ENCODE peak calls at places on chromosome 1, in five cellular contexts. T is GM20000, O is upper lobe of right lung, F is epithelial cell of esophagus, X is endothelial cell. D is an unnamed sample.

GRCh38 chr1:162021124-162021523 is 2.5 kb downstream of the OLFML2B start:
- DNase-seq in O (no peak), T (no peak), F (no peak), X (no peak), D (no peak)

GRCh38 chr1:40303051-40303771 is 13.9 kb downstream of the COL9A2 start:
- DNase-seq in T (no peak), X (no peak), F (peak), O (no peak), D (no peak)

GRCh38 chr1:158654570-158654969 is 31.9 kb downstream of the SPTA1 start:
- DNase-seq in T (no peak), F (no peak), X (peak), O (no peak), D (no peak)

GRCh38 chr1:19361231-19362147 is 49.4 kb downstream of the SLC66A1 start:
- DNase-seq in X (no peak), T (no peak), F (peak), O (no peak), D (no peak)

GRCh38 chr1:39960461-39960958 is 5.6 kb downstream of the MFSD2A start:
- DNase-seq in F (peak), O (peak), T (peak), X (no peak), D (no peak)

GRCh38 chr1:160346953-160347352 is 3.8 kb downstream of the NCSTN start:
- DNase-seq in T (peak), F (no peak), O (no peak), X (no peak), D (no peak)

GRCh38 chr1:95496792-95497191 is 262.8 kb downstream of the RWDD3 start:
- DNase-seq in T (no peak), O (no peak), F (peak), X (no peak), D (no peak)

GRCh38 chr1:205486258-205486657 is 18.2 kb upstream of the CDK18 start:
- DNase-seq in X (no peak), O (no peak), F (no peak), T (no peak), D (no peak)

GRCh38 chr1:161019767-161020572 is 982 bp downstream of the F11R start:
- DNase-seq in T (no peak), X (peak), F (peak), O (peak), D (no peak)

GRCh38 chr1:89065077-89065868 is at the start of gene GBP1:
- DNase-seq in X (no peak), T (peak), O (no peak), F (peak), D (no peak)

GRCh38 chr1:11838349-11839272 is 9.0 kb downstream of the NPPA start:
- DNase-seq in T (peak), F (peak), X (peak), O (peak), D (peak)

GRCh38 chr1:207748737-207749528 is 2.9 kb upstream of the CD46 start:
- DNase-seq in T (no peak), F (peak), O (no peak), X (no peak), D (no peak)

GRCh38 chr1:221839794-221840395 is 98.0 kb upstream of the DUSP10 start:
- DNase-seq in F (peak), X (no peak), T (peak), O (no peak), D (no peak)

GRCh38 chr1:1873186-1873585 is 17.7 kb downstream of the GNB1 start:
- DNase-seq in F (no peak), T (no peak), X (no peak), O (peak), D (no peak)

GRCh38 chr1:85240174-85240601 is 19.3 kb downstream of the C1orf52 start:
- DNase-seq in F (peak), X (no peak), O (no peak), T (peak), D (no peak)

GRCh38 chr1:109369167-109369746 is 28.5 kb downstream of the SORT1 start:
- DNase-seq in X (no peak), T (no peak), O (no peak), F (no peak), D (no peak)

GRCh38 chr1:93798301-93798700 is 80.7 kb downstream of the DNTTIP2 start:
- DNase-seq in T (no peak), X (no peak), F (no peak), O (no peak), D (no peak)

GRCh38 chr1:53593758-53594380 is 134.7 kb downstream of the DMRTB1 start:
- DNase-seq in T (no peak), O (peak), F (peak), X (peak), D (peak)

GRCh38 chr1:203371288-203371687 is 20.4 kb upstream of the FMOD start:
- DNase-seq in O (no peak), X (no peak), F (no peak), T (no peak), D (no peak)

GRCh38 chr1:23779826-23780371 is 1.7 kb downstream of the PITHD1 start:
- DNase-seq in O (no peak), T (no peak), F (peak), X (no peak), D (no peak)

GRCh38 chr1:108084866-108085477 is 115.2 kb downstream of the SLC25A24 start:
- DNase-seq in F (no peak), O (no peak), X (no peak), T (no peak), D (no peak)

GRCh38 chr1:169086603-169087455 is 19.7 kb upstream of the ATP1B1 start:
- DNase-seq in F (no peak), X (no peak), T (no peak), O (no peak), D (no peak)

GRCh38 chr1:43554444-43554992 is 23.8 kb downstream of the PTPRF start:
- DNase-seq in T (peak), X (peak), O (no peak), F (peak), D (no peak)

GRCh38 chr1:203592156-203592555 is 34.5 kb upstream of the ATP2B4 start:
- DNase-seq in O (no peak), T (no peak), X (no peak), F (no peak), D (peak)

GRCh38 chr1:42973304-42973703 is 14.6 kb upstream of the SLC2A1 start:
- DNase-seq in T (no peak), X (no peak), O (no peak), F (no peak), D (no peak)

GRCh38 chr1:207335695-207336363 is 14.4 kb downstream of the CD55 start:
- DNase-seq in O (no peak), T (peak), X (no peak), F (peak), D (no peak)

GRCh38 chr1:203462878-203463277 is 12.7 kb upstream of the PRELP start:
- DNase-seq in X (no peak), O (peak), F (peak), T (no peak), D (no peak)

GRCh38 chr1:49190138-49190537 is 413.4 kb upstream of the BEND5 start:
- DNase-seq in T (no peak), F (no peak), O (no peak), X (no peak), D (no peak)

GRCh38 chr1:109425391-109425790 is 857 bp downstream of the PSMA5 start:
- DNase-seq in O (no peak), X (no peak), F (peak), T (peak), D (no peak)

GRCh38 chr1:1361982-1362423 is 3.6 kb upstream of the MXRA8 start:
- DNase-seq in T (no peak), F (no peak), X (no peak), O (no peak), D (peak)

GRCh38 chr1:193494368-193494767 is 308.0 kb upstream of the B3GALT2 start:
- DNase-seq in X (no peak), O (no peak), T (no peak), F (no peak), D (no peak)

GRCh38 chr1:208410409-208410808 is 166.2 kb upstream of the PLXNA2 start:
- DNase-seq in X (no peak), F (no peak), O (no peak), T (no peak), D (no peak)

GRCh38 chr1:55402676-55403464 is 187.7 kb upstream of the USP24 start:
- DNase-seq in X (no peak), F (peak), O (no peak), T (no peak), D (no peak)

GRCh38 chr1:47660622-47661021 is 222.8 kb downstream of the FOXD2 start:
- DNase-seq in O (no peak), T (no peak), X (no peak), F (no peak), D (no peak)

GRCh38 chr1:79588719-79589118 is 582.2 kb upstream of the ADGRL4 start:
- DNase-seq in O (no peak), T (no peak), F (no peak), X (no peak), D (no peak)

GRCh38 chr1:9350960-9351359 is 58.3 kb downstream of the SPSB1 start:
- DNase-seq in O (no peak), X (no peak), F (no peak), T (no peak), D (no peak)

GRCh38 chr1:9351654-9352271 is 59.1 kb downstream of the SPSB1 start:
- DNase-seq in F (no peak), O (no peak), X (no peak), T (no peak), D (no peak)

GRCh38 chr1:9350011-9350907 is 57.6 kb downstream of the SPSB1 start:
- DNase-seq in T (no peak), X (no peak), F (no peak), O (no peak), D (peak)

GRCh38 chr1:9355503-9355902 is 62.8 kb downstream of the SPSB1 start:
- DNase-seq in T (no peak), F (no peak), O (no peak), X (no peak), D (no peak)

GRCh38 chr1:9352364-9353140 is 59.9 kb downstream of the SPSB1 start:
- DNase-seq in T (no peak), F (no peak), O (no peak), X (peak), D (peak)
- TF ChIP-seq CTCF in T (no peak), F (no peak), O (no peak), X (no peak), D (no peak)

GRCh38 chr1:234139966-234140365 is 233.3 kb upstream of the COA6 start:
- DNase-seq in X (no peak), O (no peak), T (no peak), F (peak), D (no peak)

GRCh38 chr1:234136073-234136472 is 231.6 kb downstream of the SLC35F3 start:
- DNase-seq in X (no peak), T (no peak), O (no peak), F (no peak), D (no peak)

GRCh38 chr1:234143681-234144080 is 229.6 kb upstream of the COA6 start:
- DNase-seq in O (no peak), F (no peak), T (no peak), X (no peak), D (no peak)

GRCh38 chr1:234141006-234141405 is 232.2 kb upstream of the COA6 start:
- DNase-seq in T (no peak), F (no peak), X (no peak), O (no peak), D (no peak)

DNA sequence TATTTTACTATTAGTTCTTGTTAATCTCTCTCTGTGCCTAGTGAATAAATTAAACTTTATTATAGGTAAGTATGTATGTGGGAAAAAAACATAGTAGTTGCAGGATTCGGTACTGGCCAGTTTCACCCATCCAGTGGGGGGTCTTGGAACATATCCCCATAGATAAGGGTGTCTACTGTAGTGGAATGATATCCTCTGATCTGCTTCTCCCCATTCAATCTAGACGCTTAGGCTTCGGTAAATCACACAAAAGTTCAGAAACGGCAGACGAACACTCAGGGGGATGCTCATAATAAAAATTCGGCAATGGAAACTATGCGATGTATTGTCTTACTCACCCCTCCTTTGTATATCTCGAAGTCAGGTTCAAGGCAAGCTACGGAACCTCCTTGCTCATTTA is 232.9 kb upstream of the COA6 start:
- DNase-seq in T (no peak), O (no peak), X (no peak), F (no peak), D (no peak)
- TF ChIP-seq CTCF in T (no peak), O (no peak), X (no peak), F (no peak), D (no peak)

GRCh38 chr1:27405074-27405473 is 12.7 kb downstream of the GPR3 start:
- DNase-seq in O (no peak), X (no peak), T (no peak), F (no peak), D (peak)

GRCh38 chr1:27403931-27404330 is 11.5 kb downstream of the GPR3 start:
- DNase-seq in T (no peak), X (no peak), O (no peak), F (no peak), D (no peak)

GRCh38 chr1:27400963-27401341 is 8.5 kb downstream of the GPR3 start:
- DNase-seq in O (no peak), X (no peak), F (no peak), T (no peak), D (no peak)

GRCh38 chr1:27402349-27402754 is 9.9 kb downstream of the GPR3 start:
- DNase-seq in O (peak), X (peak), F (peak), T (no peak), D (no peak)

DNA sequence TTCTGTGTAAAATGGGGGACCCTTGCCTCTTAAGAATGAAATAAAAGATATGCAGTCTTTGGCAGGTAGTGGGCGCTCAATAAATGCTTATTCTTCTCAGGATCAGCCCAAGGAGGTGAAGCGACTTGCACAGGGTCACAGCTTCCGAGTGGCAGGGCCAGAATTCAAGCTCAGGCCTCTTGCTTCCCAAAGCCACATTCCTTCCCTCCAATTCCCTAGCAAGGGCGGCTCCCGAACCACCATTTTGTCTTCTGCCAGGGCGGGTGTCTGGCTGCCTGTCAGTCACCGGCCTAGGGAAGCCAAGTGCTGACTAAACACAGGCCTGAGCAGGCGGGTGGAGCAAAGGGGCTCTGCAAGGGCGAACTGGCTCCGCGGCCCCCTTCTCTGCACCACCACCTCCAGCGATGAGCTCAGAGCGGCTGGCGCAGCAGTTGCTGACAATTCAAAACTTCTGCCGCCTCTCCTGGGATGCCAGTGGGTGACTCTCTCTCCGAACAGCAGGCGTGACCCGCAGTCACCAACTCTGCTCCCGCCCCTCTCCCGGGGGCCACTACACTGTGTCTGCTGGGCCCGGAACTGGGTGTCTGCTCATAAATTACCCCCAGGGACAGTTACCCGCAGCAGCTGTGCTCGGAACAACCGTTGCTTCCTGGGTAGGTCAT is 10.8 kb downstream of the GPR3 start:
- DNase-seq in O (peak), T (peak), X (no peak), F (peak), D (no peak)
- TF ChIP-seq CTCF in O (no peak), T (peak), X (no peak), F (peak), D (no peak)

GRCh38 chr1:50369830-50370229 is 53.4 kb downstream of the DMRTA2 start:
- DNase-seq in F (peak), X (peak), O (no peak), T (no peak), D (no peak)
- TF ChIP-seq CTCF in F (peak), X (peak), O (no peak), T (no peak), D (no peak)

DNA sequence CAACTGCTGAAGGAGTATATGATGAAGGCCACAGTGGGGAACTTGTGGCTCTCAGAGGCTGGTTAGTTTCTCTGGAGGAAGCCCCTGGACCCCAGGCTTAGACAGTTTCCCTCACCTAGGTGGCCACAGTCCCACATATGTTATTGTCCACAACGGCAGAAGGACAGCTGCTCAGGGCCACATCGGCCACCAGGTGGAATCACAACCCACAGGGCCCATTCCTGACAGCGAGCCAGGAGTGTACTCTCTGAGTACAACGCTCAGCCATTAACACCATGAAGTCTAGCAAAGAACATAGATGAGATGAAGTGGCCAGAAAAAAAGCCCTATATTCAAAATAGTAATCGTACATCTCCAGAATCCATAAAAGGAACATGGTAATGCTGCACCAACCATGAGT is 383.1 kb downstream of the HHAT start:
- DNase-seq in F (no peak), T (no peak), X (peak), O (no peak), D (no peak)
- TF ChIP-seq CTCF in F (no peak), T (no peak), X (no peak), O (no peak), D (no peak)

GRCh38 chr1:70324683-70325082 is 29.8 kb downstream of the ANKRD13C start:
- DNase-seq in O (no peak), T (no peak), F (peak), X (no peak), D (no peak)
- TF ChIP-seq CTCF in O (no peak), T (no peak), F (peak), X (no peak), D (no peak)

DNA sequence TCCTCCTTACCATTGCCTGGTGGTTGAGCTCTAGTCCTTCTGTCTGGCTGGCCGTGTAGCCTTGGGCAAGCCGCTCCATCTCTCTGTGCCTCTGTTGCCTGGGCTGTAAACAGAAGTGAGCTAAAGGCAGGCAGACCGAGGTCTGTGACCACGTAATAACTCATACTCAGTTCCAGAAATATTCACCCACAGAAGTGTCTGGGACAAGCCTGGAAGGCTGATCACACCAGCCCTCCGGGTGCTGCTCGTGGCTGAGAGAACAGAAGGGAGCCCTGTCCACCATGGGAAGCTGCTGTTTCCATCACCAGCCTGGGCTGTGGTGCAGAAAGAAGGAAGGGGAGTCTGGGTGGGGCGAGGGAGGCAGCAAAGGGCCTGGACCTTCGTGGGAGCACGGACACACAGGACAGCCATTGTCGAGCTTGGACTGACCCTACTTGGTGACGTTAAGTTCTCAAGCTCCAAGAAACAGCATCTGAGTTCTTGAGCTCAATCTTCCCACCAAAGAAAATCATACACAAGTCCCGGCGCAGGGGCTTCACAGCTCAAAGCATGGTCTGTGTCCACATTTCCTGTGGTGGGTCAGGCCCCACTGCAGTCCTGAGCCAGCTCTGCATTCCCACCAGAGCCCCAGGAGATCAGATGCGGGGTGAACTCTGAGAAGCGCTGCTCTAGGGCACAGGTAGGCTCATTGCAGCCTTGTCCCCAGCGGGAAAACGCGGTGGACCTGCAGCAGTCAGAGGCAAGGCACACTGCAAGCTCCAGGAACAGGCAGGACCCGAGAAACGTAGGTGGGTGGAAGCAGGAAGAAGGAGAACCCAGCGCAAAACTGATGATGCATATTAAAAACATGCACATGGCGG is 61.8 kb downstream of the RUNX3 start:
- DNase-seq in O (no peak), X (no peak), T (no peak), F (no peak), D (no peak)
- TF ChIP-seq CTCF in O (no peak), X (no peak), T (no peak), F (no peak), D (no peak)

GRCh38 chr1:150213170-150214098 is 22.5 kb downstream of the ANP32E start:
- DNase-seq in T (peak), O (peak), X (peak), F (peak), D (peak)
- TF ChIP-seq CTCF in T (no peak), O (peak), X (no peak), F (peak), D (no peak)

GRCh38 chr1:21541330-21541729 is 32.1 kb downstream of the ALPL start:
- DNase-seq in F (no peak), T (no peak), O (no peak), X (no peak), D (no peak)

GRCh38 chr1:21537511-21537931 is 28.3 kb downstream of the ALPL start:
- DNase-seq in X (no peak), F (no peak), T (no peak), O (no peak), D (no peak)

GRCh38 chr1:21537932-21538630 is 28.9 kb downstream of the ALPL start:
- DNase-seq in F (no peak), T (no peak), O (peak), X (no peak), D (peak)

GRCh38 chr1:21541835-21542234 is 32.6 kb downstream of the ALPL start:
- DNase-seq in X (no peak), T (no peak), O (no peak), F (no peak), D (no peak)

DNA sequence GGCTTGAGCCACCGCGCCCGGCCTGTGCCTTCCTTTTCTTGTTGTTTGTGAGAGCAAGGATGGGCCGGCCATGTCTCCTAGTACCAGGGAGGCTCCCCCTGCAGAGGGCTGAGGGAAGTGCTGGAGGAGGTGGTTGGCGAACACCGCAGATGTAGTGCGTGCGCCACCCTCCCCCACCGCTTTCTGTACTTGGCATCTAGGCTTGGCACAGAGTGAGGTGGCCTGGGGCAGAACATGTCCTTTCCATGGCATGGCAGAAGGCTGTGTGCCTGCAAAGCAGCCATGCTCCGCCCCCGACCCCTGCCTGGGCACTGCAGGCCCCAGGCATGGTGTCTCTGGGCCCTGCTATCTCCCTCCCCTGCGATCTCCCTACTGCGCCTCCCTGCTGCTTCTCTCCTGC is 30.7 kb downstream of the ALPL start:
- DNase-seq in F (peak), X (peak), T (no peak), O (no peak), D (peak)
- TF ChIP-seq CTCF in F (peak), X (no peak), T (no peak), O (peak), D (peak)

D was measured in glutamatergic neuron.